ENCODE peak calls at places on chromosomes 11 and 22, in nine cellular contexts. One of them, this sample, is unnamed. For H3K4me1 and H3K27me3, the result is how much of the 10 kb centered on the place peaks cover.

GRCh38 chr11:86388198-86388597 is 13.5 kb downstream of the CCDC81 start:
- DNase-seq in sigmoid colon: no peak
- DNase-seq in GM23338: peak
- DNase-seq in fibroblast of lung: no peak
- DNase-seq in effector memory CD4-positive, alpha-beta T cell: no peak
- DNase-seq in IMR-90: no peak
- DNase-seq in adrenal gland: no peak
- DNase-seq in right lobe of liver: no peak
- DNase-seq in ovary: no peak
- DNase-seq in this sample: no peak

GRCh38 chr11:34184505-34185015 is 79.1 kb downstream of the NAT10 start:
- DNase-seq in right lobe of liver: no peak
- DNase-seq in fibroblast of lung: no peak
- DNase-seq in IMR-90: no peak
- DNase-seq in ovary: no peak
- DNase-seq in GM23338: no peak
- DNase-seq in sigmoid colon: no peak
- DNase-seq in effector memory CD4-positive, alpha-beta T cell: no peak
- DNase-seq in adrenal gland: no peak
- DNase-seq in this sample: no peak

GRCh38 chr22:47009304-47010101 is 247.1 kb downstream of the TBC1D22A start:
- DNase-seq in adrenal gland: no peak
- DNase-seq in effector memory CD4-positive, alpha-beta T cell: no peak
- DNase-seq in ovary: no peak
- DNase-seq in sigmoid colon: peak
- DNase-seq in IMR-90: no peak
- DNase-seq in fibroblast of lung: no peak
- DNase-seq in right lobe of liver: no peak
- DNase-seq in GM23338: no peak
- DNase-seq in this sample: no peak

GRCh38 chr22:42967933-42968332 is 47.0 kb downstream of the PACSIN2 start:
- DNase-seq in sigmoid colon: peak
- DNase-seq in ovary: no peak
- DNase-seq in right lobe of liver: peak
- DNase-seq in IMR-90: no peak
- DNase-seq in effector memory CD4-positive, alpha-beta T cell: no peak
- DNase-seq in GM23338: no peak
- DNase-seq in adrenal gland: no peak
- DNase-seq in fibroblast of lung: no peak
- DNase-seq in this sample: no peak

GRCh38 chr11:64647019-64647805 is 56.2 kb downstream of the SLC22A12 start:
- DNase-seq in adrenal gland: no peak
- DNase-seq in GM23338: no peak
- DNase-seq in sigmoid colon: no peak
- DNase-seq in effector memory CD4-positive, alpha-beta T cell: no peak
- DNase-seq in ovary: no peak
- DNase-seq in fibroblast of lung: no peak
- DNase-seq in IMR-90: no peak
- DNase-seq in right lobe of liver: no peak
- DNase-seq in this sample: no peak

GRCh38 chr11:120815260-120816100 is 208.4 kb upstream of the TBCEL start:
- DNase-seq in right lobe of liver: no peak
- DNase-seq in ovary: no peak
- DNase-seq in fibroblast of lung: no peak
- DNase-seq in effector memory CD4-positive, alpha-beta T cell: no peak
- DNase-seq in adrenal gland: no peak
- DNase-seq in IMR-90: no peak
- DNase-seq in sigmoid colon: no peak
- DNase-seq in GM23338: peak
- DNase-seq in this sample: no peak

GRCh38 chr22:44080936-44081853 is 57.1 kb downstream of the PARVB start:
- DNase-seq in ovary: peak
- DNase-seq in fibroblast of lung: peak
- DNase-seq in right lobe of liver: peak
- DNase-seq in effector memory CD4-positive, alpha-beta T cell: peak
- DNase-seq in GM23338: peak
- DNase-seq in IMR-90: peak
- DNase-seq in adrenal gland: peak
- DNase-seq in sigmoid colon: peak
- DNase-seq in this sample: peak

GRCh38 chr22:50086526-50086925 is 1.3 kb upstream of the MLC1 start:
- DNase-seq in fibroblast of lung: peak
- DNase-seq in sigmoid colon: no peak
- DNase-seq in ovary: no peak
- DNase-seq in adrenal gland: no peak
- DNase-seq in GM23338: no peak
- DNase-seq in IMR-90: peak
- DNase-seq in effector memory CD4-positive, alpha-beta T cell: no peak
- DNase-seq in right lobe of liver: no peak
- DNase-seq in this sample: no peak

GRCh38 chr11:65891180-65892136 is 985 bp downstream of the CCDC85B start:
- DNase-seq in GM23338: peak
- DNase-seq in effector memory CD4-positive, alpha-beta T cell: no peak
- DNase-seq in ovary: peak
- DNase-seq in right lobe of liver: no peak
- DNase-seq in adrenal gland: peak
- DNase-seq in fibroblast of lung: no peak
- DNase-seq in IMR-90: no peak
- DNase-seq in sigmoid colon: peak
- DNase-seq in this sample: no peak

GRCh38 chr22:20395897-20396287 is 1.9 kb downstream of the ZNF74 start:
- DNase-seq in IMR-90: no peak
- DNase-seq in sigmoid colon: no peak
- DNase-seq in adrenal gland: no peak
- DNase-seq in right lobe of liver: no peak
- DNase-seq in effector memory CD4-positive, alpha-beta T cell: no peak
- DNase-seq in fibroblast of lung: no peak
- DNase-seq in ovary: no peak
- DNase-seq in GM23338: no peak
- DNase-seq in this sample: no peak

DNA sequence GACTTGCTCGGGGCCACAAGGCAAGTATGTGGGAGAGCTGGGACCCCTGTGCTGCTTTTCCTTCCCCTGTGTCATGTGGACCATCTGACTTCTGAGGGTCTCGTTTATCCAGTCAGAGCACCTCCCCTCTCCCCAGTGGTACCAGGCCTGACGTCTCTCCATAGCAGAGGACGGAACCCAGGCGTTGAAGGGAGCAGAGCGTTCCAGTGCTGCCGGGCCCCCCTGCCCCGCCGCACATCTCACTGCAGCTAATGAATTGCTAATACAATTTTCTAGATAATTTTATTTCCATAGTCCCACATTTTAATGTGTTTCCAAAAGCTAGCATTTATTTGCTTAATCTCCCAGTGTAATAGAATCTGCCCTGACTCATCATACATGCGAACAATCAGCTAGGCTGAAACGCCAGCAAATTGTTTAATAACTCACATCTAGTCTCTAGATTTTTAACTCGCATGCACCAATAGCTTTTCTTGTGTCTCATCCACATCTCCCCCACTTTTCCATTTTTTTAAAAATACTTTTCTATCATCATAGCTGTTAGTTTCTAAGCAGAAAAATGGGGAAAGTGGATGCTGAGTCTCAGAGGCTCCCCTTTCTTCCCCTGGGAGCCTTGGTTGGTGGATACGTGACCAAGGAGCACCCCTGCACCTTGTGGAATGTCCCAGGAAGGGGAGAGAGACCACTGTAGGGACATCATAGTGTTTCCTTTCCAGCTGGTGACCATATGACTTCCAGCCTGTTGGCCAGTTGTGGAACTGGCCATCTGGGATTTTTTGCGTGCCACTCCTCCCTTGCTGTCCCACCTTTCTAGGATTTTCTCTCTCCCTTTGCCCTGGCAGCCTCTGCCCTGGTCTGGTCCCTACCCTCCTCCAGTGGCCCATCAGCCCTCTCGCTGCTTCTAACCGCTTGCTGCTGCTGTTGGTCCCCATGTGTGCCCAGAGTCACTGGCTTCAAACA is 58.6 kb upstream of the NNMT start:
- DNase-seq in fibroblast of lung: no peak
- DNase-seq in effector memory CD4-positive, alpha-beta T cell: no peak
- DNase-seq in sigmoid colon: no peak
- DNase-seq in ovary: no peak
- DNase-seq in right lobe of liver: no peak
- DNase-seq in GM23338: no peak
- DNase-seq in adrenal gland: no peak
- DNase-seq in IMR-90: peak
- DNase-seq in this sample: no peak
- H3K27ac ChIP-seq in fibroblast of lung: no peak
- H3K27ac ChIP-seq in effector memory CD4-positive, alpha-beta T cell: no peak
- H3K27ac ChIP-seq in sigmoid colon: peak
- H3K27ac ChIP-seq in ovary: no peak
- H3K27ac ChIP-seq in right lobe of liver: no peak
- H3K27ac ChIP-seq in GM23338: no peak
- H3K27ac ChIP-seq in adrenal gland: no peak
- H3K27ac ChIP-seq in IMR-90: no peak
- H3K27ac ChIP-seq in this sample: no peak

DNA sequence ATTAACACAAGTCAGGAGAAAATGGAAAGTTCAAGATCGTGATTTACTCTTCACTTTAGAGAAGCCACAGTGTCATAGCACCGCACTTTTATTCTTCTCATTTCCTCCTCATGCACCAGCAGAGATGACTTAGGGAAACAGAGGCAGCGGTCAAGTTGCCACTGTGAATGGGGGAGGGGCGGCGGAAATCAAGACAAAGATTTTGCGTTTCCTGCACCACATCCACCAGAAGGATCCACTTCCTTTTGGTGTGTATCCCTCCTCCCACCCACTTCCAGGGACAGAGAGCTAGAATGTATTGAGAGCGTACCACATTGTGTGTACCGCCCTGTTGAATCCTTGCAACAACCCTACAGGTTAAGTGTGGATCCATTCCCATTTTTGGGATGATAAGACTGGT is 21.8 kb downstream of the TSPAN18 start:
- DNase-seq in ovary: no peak
- DNase-seq in GM23338: no peak
- DNase-seq in effector memory CD4-positive, alpha-beta T cell: no peak
- DNase-seq in adrenal gland: peak
- DNase-seq in sigmoid colon: no peak
- DNase-seq in right lobe of liver: no peak
- DNase-seq in fibroblast of lung: no peak
- DNase-seq in IMR-90: no peak
- DNase-seq in this sample: no peak
- H3K4me1 ChIP-seq in ovary: under half
- H3K4me1 ChIP-seq in GM23338: under half
- H3K4me1 ChIP-seq in effector memory CD4-positive, alpha-beta T cell: under half
- H3K4me1 ChIP-seq in adrenal gland: under half
- H3K4me1 ChIP-seq in sigmoid colon: half or more
- H3K4me1 ChIP-seq in right lobe of liver: under half
- H3K4me1 ChIP-seq in fibroblast of lung: under half
- H3K4me1 ChIP-seq in IMR-90: under half
- H3K4me1 ChIP-seq in this sample: under half

DNA sequence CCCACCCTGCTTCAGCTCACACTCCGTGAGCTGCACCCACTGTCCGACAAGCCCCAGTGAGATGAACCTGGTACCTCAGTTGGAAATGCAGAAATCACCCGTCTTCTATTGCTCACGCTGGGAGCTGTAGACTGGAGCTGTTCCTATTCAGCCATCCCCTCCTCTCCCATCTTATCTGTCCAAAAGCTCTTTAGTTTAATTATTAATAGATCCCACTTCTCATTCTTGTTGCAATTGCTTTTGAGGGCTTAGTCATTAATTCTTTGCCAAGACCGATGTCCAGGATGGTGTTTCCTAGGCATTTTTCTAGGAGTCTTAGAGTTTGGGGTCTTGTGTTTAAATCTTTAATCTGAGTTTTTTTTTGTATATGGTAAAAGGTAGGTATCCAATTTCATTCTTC is 116.8 kb downstream of the TRIM44 start:
- DNase-seq in fibroblast of lung: no peak
- DNase-seq in sigmoid colon: no peak
- DNase-seq in GM23338: no peak
- DNase-seq in IMR-90: no peak
- DNase-seq in ovary: no peak
- DNase-seq in right lobe of liver: no peak
- DNase-seq in adrenal gland: no peak
- DNase-seq in effector memory CD4-positive, alpha-beta T cell: no peak
- DNase-seq in this sample: no peak
- H3K27me3 ChIP-seq in fibroblast of lung: under half
- H3K27me3 ChIP-seq in sigmoid colon: under half
- H3K27me3 ChIP-seq in GM23338: under half
- H3K27me3 ChIP-seq in IMR-90: under half
- H3K27me3 ChIP-seq in ovary: under half
- H3K27me3 ChIP-seq in right lobe of liver: under half
- H3K27me3 ChIP-seq in adrenal gland: under half
- H3K27me3 ChIP-seq in effector memory CD4-positive, alpha-beta T cell: under half
- H3K27me3 ChIP-seq in this sample: under half

GRCh38 chr11:28417601-28418323 is 309.6 kb downstream of the METTL15 start:
- DNase-seq in right lobe of liver: no peak
- DNase-seq in GM23338: no peak
- DNase-seq in adrenal gland: no peak
- DNase-seq in ovary: no peak
- DNase-seq in sigmoid colon: no peak
- DNase-seq in IMR-90: peak
- DNase-seq in fibroblast of lung: no peak
- DNase-seq in effector memory CD4-positive, alpha-beta T cell: no peak
- DNase-seq in this sample: no peak

GRCh38 chr11:28420099-28420498 is 311.9 kb downstream of the METTL15 start:
- DNase-seq in ovary: no peak
- DNase-seq in GM23338: no peak
- DNase-seq in right lobe of liver: no peak
- DNase-seq in effector memory CD4-positive, alpha-beta T cell: no peak
- DNase-seq in adrenal gland: no peak
- DNase-seq in sigmoid colon: no peak
- DNase-seq in IMR-90: no peak
- DNase-seq in fibroblast of lung: no peak
- DNase-seq in this sample: no peak
- H3K27ac ChIP-seq in ovary: no peak
- H3K27ac ChIP-seq in GM23338: no peak
- H3K27ac ChIP-seq in right lobe of liver: no peak
- H3K27ac ChIP-seq in effector memory CD4-positive, alpha-beta T cell: no peak
- H3K27ac ChIP-seq in adrenal gland: no peak
- H3K27ac ChIP-seq in sigmoid colon: no peak
- H3K27ac ChIP-seq in IMR-90: no peak
- H3K27ac ChIP-seq in fibroblast of lung: no peak
- H3K27ac ChIP-seq in this sample: no peak

DNA sequence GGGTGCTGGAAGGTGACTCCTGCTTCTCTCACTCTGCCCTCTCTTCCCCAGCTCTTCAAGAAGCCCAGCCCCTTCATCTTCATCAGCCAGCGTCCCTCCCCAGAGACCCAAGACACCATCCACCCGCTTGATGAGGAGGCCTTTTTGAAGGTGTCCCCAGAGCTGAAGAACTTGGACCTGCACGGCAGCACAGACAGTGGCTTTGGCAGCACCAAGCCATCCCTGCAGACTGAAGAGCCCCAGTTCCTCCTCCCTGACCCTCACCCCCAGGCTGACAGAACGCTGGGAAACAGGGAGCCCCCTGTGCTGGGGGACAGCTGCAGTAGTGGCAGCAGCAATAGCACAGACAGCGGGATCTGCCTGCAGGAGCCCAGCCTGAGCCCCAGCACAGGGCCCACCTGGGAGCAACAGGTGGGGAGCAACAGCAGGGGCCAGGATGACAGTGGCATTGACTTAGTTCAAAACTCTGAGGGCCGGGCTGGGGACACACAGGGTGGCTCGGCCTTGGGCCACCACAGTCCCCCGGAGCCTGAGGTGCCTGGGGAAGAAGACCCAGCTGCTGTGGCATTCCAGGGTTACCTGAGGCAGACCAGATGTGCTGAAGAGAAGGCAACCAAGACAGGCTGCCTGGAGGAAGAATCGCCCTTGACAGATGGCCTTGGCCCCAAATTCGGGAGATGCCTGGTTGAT is 12.6 kb downstream of the IL10RA start:
- DNase-seq in fibroblast of lung: no peak
- DNase-seq in sigmoid colon: no peak
- DNase-seq in GM23338: no peak
- DNase-seq in right lobe of liver: no peak
- DNase-seq in effector memory CD4-positive, alpha-beta T cell: no peak
- DNase-seq in ovary: no peak
- DNase-seq in IMR-90: no peak
- DNase-seq in adrenal gland: no peak
- DNase-seq in this sample: no peak
- H3K4me1 ChIP-seq in fibroblast of lung: under half
- H3K4me1 ChIP-seq in sigmoid colon: under half
- H3K4me1 ChIP-seq in GM23338: under half
- H3K4me1 ChIP-seq in right lobe of liver: under half
- H3K4me1 ChIP-seq in effector memory CD4-positive, alpha-beta T cell: half or more
- H3K4me1 ChIP-seq in ovary: under half
- H3K4me1 ChIP-seq in IMR-90: under half
- H3K4me1 ChIP-seq in adrenal gland: under half
- H3K4me1 ChIP-seq in this sample: under half

This sample was measured in iPS DF 6.9.